ENCODE peak calls at places on chromosomes 3 and 15, in four cellular contexts. Z, S, M and Y are unnamed samples.

GRCh38 chr3:42652611-42653302 is 740 bp upstream of the ZBTB47 start:
- DNase-seq in S (peak; percentile 77), Z (no peak), M (peak; percentile 92), Y (no peak)

GRCh38 chr3:132378846-132379245 is 38.5 kb upstream of the DNAJC13 start:
- DNase-seq in Z (no peak), M (no peak), S (no peak), Y (no peak)

GRCh38 chr15:81909229-81910087 is 136.4 kb downstream of the MEX3B start:
- DNase-seq in Z (no peak), M (no peak), S (no peak), Y (no peak)

GRCh38 chr15:54836052-54836795 is 360.5 kb downstream of the RSL24D1 start:
- DNase-seq in S (no peak), M (no peak), Z (no peak), Y (no peak)

GRCh38 chr3:16468114-16469098 is 45.1 kb downstream of the RFTN1 start:
- DNase-seq in M (no peak), Z (no peak), S (no peak), Y (no peak)

GRCh38 chr3:197478746-197479668 is 76.8 kb downstream of the BDH1 start:
- DNase-seq in S (no peak), M (no peak), Z (no peak), Y (no peak)

GRCh38 chr3:42336103-42336502 is 70.1 kb upstream of the CCK start:
- DNase-seq in M (no peak), Z (no peak), S (no peak), Y (no peak)

GRCh38 chr15:83320831-83321230 is 36.4 kb upstream of the BNC1 start:
- DNase-seq in Z (no peak), M (no peak), S (peak; percentile 67), Y (no peak)

GRCh38 chr15:42156266-42156922 is at the start of gene PLA2G4F:
- DNase-seq in S (no peak), M (no peak), Z (no peak), Y (no peak)

GRCh38 chr3:118842147-118842863 is 192.3 kb downstream of the IGSF11 start:
- DNase-seq in S (peak; percentile 2), Z (no peak), M (no peak), Y (no peak)

GRCh38 chr15:91456921-91457320 is 356.9 kb downstream of the SV2B start:
- DNase-seq in M (no peak), Z (no peak), S (no peak), Y (no peak)

GRCh38 chr3:71520186-71521020 is 63.1 kb downstream of the FOXP1 start:
- DNase-seq in M (no peak), S (peak; percentile 36), Z (no peak), Y (no peak)

GRCh38 chr15:80852676-80853075 is 73.5 kb downstream of the CEMIP start:
- DNase-seq in Z (no peak), M (no peak), S (no peak), Y (no peak)

GRCh38 chr15:62153228-62153627 is 11.9 kb downstream of the C2CD4B start:
- DNase-seq in S (no peak), M (no peak), Z (no peak), Y (no peak)

GRCh38 chr3:78919021-78919755 is 848.6 kb downstream of the ROBO1 start:
- DNase-seq in Z (no peak), M (no peak), S (peak; percentile 82), Y (no peak)

GRCh38 chr15:92949604-92950249 is 49.6 kb downstream of the CHD2 start:
- DNase-seq in S (no peak), M (no peak), Z (no peak), Y (no peak)

GRCh38 chr15:76151599-76151974 is 91.8 kb downstream of the TMEM266 start:
- DNase-seq in Z (no peak), M (no peak), S (no peak), Y (no peak)

GRCh38 chr3:178297204-178297603 is 239.0 kb upstream of the KCNMB2 start:
- DNase-seq in Z (no peak), M (no peak), S (peak; percentile 66), Y (no peak)

GRCh38 chr3:188240189-188240981 is 86.4 kb downstream of the LPP start:
- DNase-seq in Z (no peak), M (no peak), S (no peak), Y (no peak)

GRCh38 chr15:82916161-82916952 is 36.2 kb downstream of the HOMER2 start:
- DNase-seq in M (no peak), Z (no peak), S (no peak), Y (no peak)

GRCh38 chr3:182786564-182787196 is 6.6 kb upstream of the ATP11B start:
- DNase-seq in S (peak; percentile 7), M (peak; percentile 22), Z (no peak), Y (no peak)

GRCh38 chr15:37891754-37892368 is 42.6 kb upstream of the TMCO5A start:
- DNase-seq in Z (no peak), S (peak; percentile 72), M (peak; percentile 3), Y (no peak)

GRCh38 chr3:256501-256900 is 59.9 kb downstream of the CHL1 start:
- DNase-seq in Z (no peak), M (no peak), S (no peak), Y (no peak)

GRCh38 chr3:190497809-190498208 is 16.1 kb upstream of the IL1RAP start:
- DNase-seq in M (no peak), Z (no peak), S (peak; percentile 12), Y (no peak)

GRCh38 chr15:37098468-37099320 is 1.7 kb downstream of the MEIS2 start:
- DNase-seq in Z (no peak), S (no peak), M (no peak), Y (no peak)

GRCh38 chr15:42331235-42331634 is 28.1 kb upstream of the CAPN3 start:
- DNase-seq in Z (no peak), S (no peak), M (no peak), Y (no peak)

GRCh38 chr3:156725706-156726105 is 51.3 kb downstream of the TIPARP start:
- DNase-seq in M (no peak), S (no peak), Z (no peak), Y (no peak)